ENCODE peak calls at places on chromosomes 12 and 14, in four cellular contexts. D is CD4-positive, alpha-beta T cell; L is heart right ventricle; E is uterus. H is an unnamed sample.

GRCh38 chr12:125689576-125690410 is 624.6 kb downstream of the AACS start:
- DNase-seq in D (no peak), L (no peak), E (no peak), H (no peak)

GRCh38 chr14:68211421-68211820 is 391.8 kb downstream of the RAD51B start:
- DNase-seq in D (no peak), L (no peak), E (no peak), H (no peak)

GRCh38 chr14:71705460-71705859 is 226.8 kb upstream of the RGS6 start:
- DNase-seq in D (no peak), L (no peak), E (no peak), H (no peak)

GRCh38 chr12:14885718-14886201 is at the start of gene MGP:
- DNase-seq in D (no peak), L (no peak), E (peak; percentile 67), H (no peak)

GRCh38 chr12:8941691-8942478 is 7.6 kb downstream of the M6PR start:
- DNase-seq in D (no peak), L (no peak), E (no peak), H (no peak)

GRCh38 chr14:58171090-58171489 is 19.1 kb upstream of the ARMH4 start:
- DNase-seq in D (no peak), L (peak; percentile 46), E (peak; percentile 43), H (peak; percentile 72)

GRCh38 chr14:26199599-26200370 is 398.0 kb downstream of the NOVA1 start:
- DNase-seq in D (no peak), L (no peak), E (no peak), H (no peak)

GRCh38 chr12:82300611-82301010 is 57.6 kb downstream of the CCDC59 start:
- DNase-seq in D (no peak), L (no peak), E (no peak), H (no peak)

GRCh38 chr12:71576546-71576945 is 87.1 kb downstream of the ZFC3H1 start:
- DNase-seq in D (no peak), L (no peak), E (no peak), H (no peak)

GRCh38 chr12:105469182-105469581 is 138.7 kb downstream of the C12orf75 start:
- DNase-seq in D (no peak), L (no peak), E (no peak), H (no peak)

GRCh38 chr12:124039276-124039675 is 66.3 kb downstream of the ZNF664 start:
- DNase-seq in D (no peak), L (no peak), E (no peak), H (no peak)

GRCh38 chr14:36099619-36100018 is 76.9 kb downstream of the PTCSC3 start:
- DNase-seq in D (no peak), L (no peak), E (no peak), H (no peak)

GRCh38 chr12:124509676-124510300 is 57.6 kb downstream of the NCOR2 start:
- DNase-seq in D (no peak), L (no peak), E (peak; percentile 76), H (no peak)

GRCh38 chr14:59406454-59407245 is 58.5 kb downstream of the GPR135 start:
- DNase-seq in D (no peak), L (no peak), E (no peak), H (no peak)

GRCh38 chr12:113874999-113875561 is 91.0 kb downstream of the RBM19 start:
- DNase-seq in D (no peak), L (no peak), E (no peak), H (no peak)

GRCh38 chr14:67734675-67735074 is 33.0 kb downstream of the RDH12 start:
- DNase-seq in D (no peak), L (no peak), E (no peak), H (no peak)

DNA sequence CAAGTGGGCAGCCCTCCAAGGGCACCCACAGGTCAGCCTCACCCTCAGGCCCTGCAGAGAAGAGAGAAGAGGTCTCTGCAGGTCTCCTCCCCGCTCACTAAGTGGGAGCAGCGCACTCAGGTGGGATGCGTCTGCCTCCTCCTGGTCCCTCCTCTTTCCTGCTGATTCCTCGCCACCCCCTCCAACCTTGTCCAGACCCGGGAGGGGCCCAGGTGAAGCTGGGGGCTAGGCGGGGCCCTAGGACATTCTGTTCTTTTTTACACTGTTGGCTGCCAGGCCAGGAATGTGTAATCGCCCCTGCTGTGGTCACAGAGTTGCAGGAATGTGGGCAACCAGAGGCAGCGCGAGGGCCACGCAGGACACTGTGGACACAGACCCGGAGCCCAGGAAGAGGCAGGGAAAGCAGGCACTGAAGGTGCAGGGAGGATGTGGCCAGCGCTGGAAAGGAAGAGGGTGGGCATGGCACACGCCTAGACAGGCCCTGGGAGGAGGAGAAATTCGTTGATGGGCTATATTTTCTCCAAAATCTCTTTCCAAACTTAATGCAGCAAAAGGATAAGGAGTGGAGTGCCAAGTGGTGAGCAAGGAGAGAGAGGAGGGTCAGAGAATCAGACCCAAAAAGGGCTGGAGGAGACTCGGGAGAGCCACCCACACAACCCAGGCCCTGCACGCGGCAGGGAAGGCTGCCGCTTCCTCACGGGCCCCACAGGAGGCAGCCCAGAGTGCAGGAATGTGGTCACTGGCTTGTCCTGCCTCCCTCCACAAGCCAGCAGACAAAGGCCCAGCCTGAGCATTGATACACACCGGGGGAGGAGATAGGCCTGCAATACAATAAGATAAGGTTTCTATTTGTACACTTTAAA is 947 bp upstream of the SCNN1A start:
- DNase-seq in D (no peak), L (no peak), E (peak; percentile 83), H (no peak)
- TF ChIP-seq CTCF in D (no peak), L (peak; percentile 34), E (no peak), H (peak; percentile 44)

GRCh38 chr12:88578274-88578673 is 2.0 kb downstream of the KITLG start:
- DNase-seq in D (no peak), L (no peak), E (no peak), H (no peak)
- TF ChIP-seq CTCF in D (no peak), L (no peak), E (no peak), H (no peak)

GRCh38 chr14:99840774-99841305 is 47.6 kb downstream of the EML1 start:
- DNase-seq in D (no peak), L (no peak), E (no peak), H (no peak)

GRCh38 chr14:99838555-99839193 is 45.5 kb downstream of the EML1 start:
- DNase-seq in D (no peak), L (no peak), E (no peak), H (no peak)

GRCh38 chr14:99840265-99840664 is 47.1 kb downstream of the EML1 start:
- DNase-seq in D (no peak), L (no peak), E (no peak), H (no peak)

GRCh38 chr14:99841436-99842071 is 48.3 kb downstream of the EML1 start:
- DNase-seq in D (no peak), L (no peak), E (no peak), H (no peak)

GRCh38 chr14:99839696-99840095 is 46.5 kb downstream of the EML1 start:
- DNase-seq in D (no peak), L (no peak), E (no peak), H (no peak)
- TF ChIP-seq CTCF in D (no peak), L (no peak), E (no peak), H (no peak)

GRCh38 chr12:116015525-116015924 is 262.0 kb downstream of the MED13L start:
- DNase-seq in D (no peak), L (no peak), E (no peak), H (no peak)
- TF ChIP-seq CTCF in D (peak; percentile 23), L (peak; percentile 71), E (peak; percentile 50), H (no peak)

GRCh38 chr14:104096751-104097700 is 11.5 kb downstream of the ASPG start:
- DNase-seq in D (no peak), L (peak; percentile 5), E (no peak), H (no peak)
- TF ChIP-seq CTCF in D (no peak), L (no peak), E (no peak), H (no peak)